ENCODE peak calls at places on chromosomes 1 and 21, in six cellular contexts. F is OCI-LY7; V is amniotic stem cell; L is HAP-1; T is activated effector memory CD4-positive, alpha-beta T cell treated with anti-CD3 and anti-CD28 coated beads, Interleukin-2, amount 50 U/mL, for 16 hours; C is GM06990. Y is an unnamed sample.

GRCh38 chr1:53562256-53562982 is 103.2 kb downstream of the DMRTB1 start:
- DNase-seq in F (no peak), V (no peak), L (no peak), T (peak; percentile 58), C (no peak), Y (no peak)

GRCh38 chr1:211714154-211714553 is 38.7 kb upstream of the NEK2 start:
- DNase-seq in F (no peak), V (no peak), L (no peak), T (no peak), C (no peak), Y (no peak)

GRCh38 chr1:208684192-208684591 is 440.0 kb upstream of the PLXNA2 start:
- DNase-seq in F (no peak), V (no peak), L (no peak), T (no peak), C (no peak), Y (no peak)

GRCh38 chr1:229874609-229875008 is 192.4 kb upstream of the GALNT2 start:
- DNase-seq in F (no peak), V (no peak), L (no peak), T (no peak), C (no peak), Y (no peak)

GRCh38 chr1:27021347-27022031 is 8.8 kb upstream of the TENT5B start:
- DNase-seq in F (no peak), V (no peak), L (no peak), T (no peak), C (no peak), Y (no peak)

GRCh38 chr1:36458910-36459309 is 5.3 kb downstream of the MRPS15 start:
- DNase-seq in F (no peak), V (no peak), L (no peak), T (peak; percentile 78), C (no peak), Y (no peak)

GRCh38 chr1:15014521-15014920 is 139.0 kb upstream of the TMEM51 start:
- DNase-seq in F (no peak), V (no peak), L (no peak), T (no peak), C (no peak), Y (no peak)

GRCh38 chr1:151549199-151549598 is 9.1 kb downstream of the TUFT1 start:
- DNase-seq in F (no peak), V (no peak), L (no peak), T (peak; percentile 4), C (no peak), Y (no peak)

GRCh38 chr1:91763252-91763651 is 122.7 kb downstream of the TGFBR3 start:
- DNase-seq in F (no peak), V (no peak), L (no peak), T (no peak), C (no peak), Y (no peak)

GRCh38 chr1:190124068-190124467 is 353.6 kb downstream of the BRINP3 start:
- DNase-seq in F (no peak), V (no peak), L (no peak), T (no peak), C (no peak), Y (no peak)

GRCh38 chr1:35220976-35221375 is 28.0 kb upstream of the SFPQ start:
- DNase-seq in F (peak; percentile 46), V (no peak), L (peak; percentile 55), T (no peak), C (no peak), Y (peak; percentile 52)

GRCh38 chr1:48697066-48697707 is 79.5 kb downstream of the BEND5 start:
- DNase-seq in F (peak; percentile 49), V (no peak), L (peak; percentile 6), T (peak; percentile 80), C (no peak), Y (peak; percentile 54)

GRCh38 chr1:10561955-10562354 is 87.2 kb downstream of the PEX14 start:
- DNase-seq in F (no peak), V (no peak), L (no peak), T (no peak), C (no peak), Y (no peak)

GRCh38 chr1:226648421-226648820 is 90.7 kb downstream of the ITPKB start:
- DNase-seq in F (no peak), V (no peak), L (no peak), T (no peak), C (no peak), Y (no peak)

GRCh38 chr1:8698937-8699447 is 118.4 kb downstream of the RERE start:
- DNase-seq in F (no peak), V (no peak), L (no peak), T (no peak), C (no peak), Y (no peak)

GRCh38 chr1:110007458-110007857 is 22.9 kb downstream of the AHCYL1 start:
- DNase-seq in F (no peak), V (no peak), L (peak; percentile 51), T (no peak), C (no peak), Y (no peak)

GRCh38 chr1:246254854-246255253 is 252.2 kb downstream of the SMYD3 start:
- DNase-seq in F (no peak), V (no peak), L (no peak), T (no peak), C (no peak), Y (no peak)

GRCh38 chr1:59272507-59272906 is 24.4 kb upstream of the FGGY start:
- DNase-seq in F (no peak), V (peak; percentile 13), L (no peak), T (no peak), C (peak; percentile 37), Y (peak; percentile 55)

GRCh38 chr1:222124602-222125001 is 382.7 kb upstream of the DUSP10 start:
- DNase-seq in F (no peak), V (no peak), L (no peak), T (no peak), C (no peak), Y (no peak)

GRCh38 chr1:58932820-58933598 is 149.2 kb upstream of the JUN start:
- DNase-seq in F (no peak), V (no peak), L (no peak), T (no peak), C (no peak), Y (no peak)

GRCh38 chr1:190262538-190262937 is 215.1 kb downstream of the BRINP3 start:
- DNase-seq in F (no peak), V (no peak), L (no peak), T (no peak), C (no peak), Y (no peak)

GRCh38 chr1:2470290-2471158 is 5.6 kb upstream of the PLCH2 start:
- DNase-seq in F (no peak), V (no peak), L (no peak), T (no peak), C (no peak), Y (no peak)

GRCh38 chr1:241048558-241048957 is 308.4 kb downstream of the RGS7 start:
- DNase-seq in F (no peak), V (no peak), L (no peak), T (no peak), C (no peak), Y (no peak)

GRCh38 chr1:24849653-24850295 is 80.3 kb downstream of the RUNX3 start:
- DNase-seq in F (peak; percentile 40), V (no peak), L (no peak), T (no peak), C (no peak), Y (peak; percentile 29)

GRCh38 chr1:148315081-148315811 is 163.2 kb upstream of the NBPF11 start:
- DNase-seq in F (no peak), V (no peak), L (no peak), T (no peak), C (no peak), Y (peak; percentile 47)

GRCh38 chr21:44938976-44939531 is 775 bp upstream of the SLX9 start:
- DNase-seq in F (no peak), V (no peak), L (no peak), T (no peak), C (no peak), Y (no peak)

GRCh38 chr1:20361805-20362381 is 71.2 kb downstream of the VWA5B1 start:
- DNase-seq in F (peak; percentile 65), V (no peak), L (peak; percentile 7), T (peak; percentile 71), C (no peak), Y (peak; percentile 52)

GRCh38 chr21:40335689-40336088 is 468.5 kb downstream of the PCP4 start:
- DNase-seq in F (no peak), V (no peak), L (no peak), T (no peak), C (no peak), Y (no peak)

GRCh38 chr1:245874942-245875580 is 632.0 kb downstream of the SMYD3 start:
- DNase-seq in F (no peak), V (peak; percentile 79), L (no peak), T (no peak), C (no peak), Y (no peak)

GRCh38 chr1:85992756-85993155 is 163.8 kb downstream of the COL24A1 start:
- DNase-seq in F (peak; percentile 22), V (no peak), L (peak; percentile 31), T (no peak), C (peak; percentile 47), Y (peak; percentile 18)

GRCh38 chr1:101288491-101288944 is 51.7 kb downstream of the S1PR1 start:
- DNase-seq in F (peak; percentile 81), V (peak; percentile 83), L (peak; percentile 70), T (peak; percentile 83), C (peak; percentile 50), Y (peak; percentile 54)

GRCh38 chr1:73637275-73637674 is 560.7 kb downstream of the LRRIQ3 start:
- DNase-seq in F (no peak), V (no peak), L (no peak), T (no peak), C (no peak), Y (no peak)

Y was measured in GM10248.